ENCODE peak calls at places on chromosomes 5 and 9, in seven cellular contexts. R is effector memory CD4-positive, alpha-beta T cell; A is CD4-positive, CD25-positive, alpha-beta regulatory T cell; C is left ventricle myocardium inferior; E is CD4-positive, alpha-beta memory T cell; H is BE2C; X is uterus. V is an unnamed sample.
A peak's percentile ranks its signal among the peaks of the same experiment; 100 is the strongest.

GRCh38 chr9:6272229-6272597 is 56.0 kb upstream of the TPD52L3 start:
- DNase-seq in R (no peak), A (no peak), C (no peak), E (no peak), H (no peak), X (peak; percentile 28), V (no peak)

GRCh38 chr5:98905857-98906688 is 22.7 kb downstream of the CHD1 start:
- DNase-seq in R (no peak), A (no peak), C (no peak), E (peak; percentile 68), H (no peak), X (no peak), V (peak; percentile 47)

GRCh38 chr9:6024035-6024554 is 8.7 kb upstream of the RANBP6 start:
- DNase-seq in R (peak; percentile 2), A (no peak), C (no peak), E (peak; percentile 27), H (peak; percentile 28), X (no peak), V (no peak)

GRCh38 chr5:135729582-135729879 is 104.9 kb upstream of the SLC25A48 start:
- DNase-seq in R (no peak), A (no peak), C (no peak), E (no peak), H (no peak), X (no peak), V (no peak)

GRCh38 chr5:37501152-37501551 is 122.0 kb downstream of the WDR70 start:
- DNase-seq in R (no peak), A (no peak), C (no peak), E (no peak), H (no peak), X (no peak), V (no peak)

GRCh38 chr5:133814152-133814551 is 154.3 kb downstream of the C5orf15 start:
- DNase-seq in R (no peak), A (no peak), C (no peak), E (no peak), H (no peak), X (no peak), V (no peak)

GRCh38 chr5:33984671-33985124 is at the start of gene SLC45A2:
- DNase-seq in R (no peak), A (no peak), C (no peak), E (no peak), H (no peak), X (no peak), V (no peak)

GRCh38 chr5:161713042-161713441 is 27.5 kb downstream of the GABRA6 start:
- DNase-seq in R (no peak), A (no peak), C (no peak), E (no peak), H (no peak), X (no peak), V (no peak)

GRCh38 chr5:115262066-115262404 is 642 bp downstream of the PGGT1B start:
- DNase-seq in R (no peak), A (no peak), C (no peak), E (no peak), H (no peak), X (no peak), V (no peak)

GRCh38 chr5:156942064-156942463 is 21.0 kb downstream of the TIMD4 start:
- DNase-seq in R (no peak), A (no peak), C (no peak), E (no peak), H (no peak), X (no peak), V (no peak)

GRCh38 chr5:96516631-96517071 is 83.6 kb upstream of the PCSK1 start:
- DNase-seq in R (no peak), A (no peak), C (no peak), E (no peak), H (no peak), X (no peak), V (no peak)

GRCh38 chr5:55853818-55854217 is 2.7 kb downstream of the IL31RA start:
- DNase-seq in R (no peak), A (no peak), C (no peak), E (no peak), H (no peak), X (no peak), V (no peak)

GRCh38 chr9:138014570-138014958 is 137.0 kb downstream of the CACNA1B start:
- DNase-seq in R (no peak), A (no peak), C (no peak), E (no peak), H (no peak), X (no peak), V (no peak)

GRCh38 chr5:171598279-171599152 is 179.1 kb downstream of the FGF18 start:
- DNase-seq in R (no peak), A (no peak), C (no peak), E (no peak), H (no peak), X (no peak), V (no peak)

GRCh38 chr9:125663127-125663526 is 43.9 kb downstream of the MAPKAP1 start:
- DNase-seq in R (no peak), A (no peak), C (no peak), E (no peak), H (no peak), X (no peak), V (no peak)

GRCh38 chr9:20693068-20693467 is 9.0 kb downstream of the FOCAD start:
- DNase-seq in R (no peak), A (no peak), C (no peak), E (no peak), H (no peak), X (no peak), V (no peak)

GRCh38 chr5:173334808-173335207 is 6.6 kb upstream of the STC2 start:
- DNase-seq in R (no peak), A (no peak), C (no peak), E (no peak), H (no peak), X (no peak), V (no peak)

GRCh38 chr9:99921875-99922710 is 15.6 kb downstream of the STX17 start:
- DNase-seq in R (no peak), A (no peak), C (no peak), E (no peak), H (no peak), X (no peak), V (no peak)

GRCh38 chr9:99922711-99923030 is 16.2 kb downstream of the STX17 start:
- DNase-seq in R (no peak), A (no peak), C (no peak), E (no peak), H (no peak), X (no peak), V (no peak)

GRCh38 chr9:99918134-99918533 is 11.7 kb downstream of the STX17 start:
- DNase-seq in R (no peak), A (no peak), C (no peak), E (no peak), H (no peak), X (no peak), V (no peak)

GRCh38 chr9:99916650-99917049 is 10.2 kb downstream of the STX17 start:
- DNase-seq in R (no peak), A (no peak), C (no peak), E (no peak), H (no peak), X (no peak), V (no peak)

DNA sequence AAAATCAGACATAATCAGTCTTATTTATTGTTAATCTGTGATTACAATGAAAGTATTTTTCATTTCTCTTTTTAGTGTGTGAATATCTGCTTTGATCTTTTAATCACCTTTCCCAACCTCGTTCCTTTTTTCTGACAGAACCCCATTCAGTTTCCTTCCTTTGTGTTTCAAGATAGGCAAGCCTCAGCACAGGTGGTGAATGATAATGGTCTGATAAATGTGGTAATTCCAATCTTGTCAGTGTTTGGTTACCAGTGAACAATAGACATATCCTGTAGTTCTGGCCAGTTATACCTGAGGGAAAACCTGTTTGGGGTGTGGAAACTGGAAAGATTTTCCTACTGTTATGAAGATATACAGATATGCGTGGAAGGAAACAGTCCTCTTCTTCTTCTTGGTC is 13.5 kb downstream of the STX17 start:
- DNase-seq in R (no peak), A (no peak), C (no peak), E (no peak), H (no peak), X (no peak), V (no peak)
- H3K36me3 ChIP-seq in R (peaks cover 56% of the 10 kb centered on the region), A (peaks cover 65% of the 10 kb centered on the region), C (peaks cover 78% of the 10 kb centered on the region), E (peaks cover 31% of the 10 kb centered on the region), H (peaks cover 15% of the 10 kb centered on the region), X (no peaks in the 10 kb centered on the region), V (peaks cover 12% of the 10 kb centered on the region)

GRCh38 chr5:73299017-73299630 is 126.1 kb downstream of the TMEM174 start:
- DNase-seq in R (no peak), A (no peak), C (no peak), E (no peak), H (peak; percentile 51), X (no peak), V (peak; percentile 22)
- H3K4me3 ChIP-seq in R (no peak overlapping the region), A (no peak overlapping the region), C (peak overlapping the region; percentile 38), E (no peak overlapping the region), H (no peak overlapping the region), X (no peak overlapping the region), V (peak overlapping the region; percentile 18)

GRCh38 chr9:133701981-133702797 is 36.0 kb downstream of the SARDH start:
- DNase-seq in R (peak; percentile 26), A (peak; percentile 51), C (no peak), E (peak; percentile 75), H (peak; percentile 8), X (peak; percentile 33), V (no peak)

GRCh38 chr9:133700861-133701320 is 37.3 kb downstream of the SARDH start:
- DNase-seq in R (no peak), A (no peak), C (no peak), E (no peak), H (no peak), X (no peak), V (no peak)

GRCh38 chr9:133699546-133699945 is 38.6 kb downstream of the SARDH start:
- DNase-seq in R (no peak), A (no peak), C (no peak), E (no peak), H (no peak), X (no peak), V (no peak)

GRCh38 chr9:133702798-133703570 is 35.2 kb downstream of the SARDH start:
- DNase-seq in R (no peak), A (no peak), C (no peak), E (no peak), H (peak; percentile 6), X (peak; percentile 27), V (no peak)

GRCh38 chr9:133701321-133701980 is 36.7 kb downstream of the SARDH start:
- DNase-seq in R (no peak), A (no peak), C (no peak), E (peak; percentile 63), H (peak; percentile 4), X (peak; percentile 13), V (no peak)
- H3K4me1 ChIP-seq in R (peaks cover 30% of the 10 kb centered on the region), A (peaks cover 63% of the 10 kb centered on the region), C (peaks cover 15% of the 10 kb centered on the region), E (peaks cover 66% of the 10 kb centered on the region), H (peaks cover 6% of the 10 kb centered on the region), X (no peaks in the 10 kb centered on the region), V (no peaks in the 10 kb centered on the region)

DNA sequence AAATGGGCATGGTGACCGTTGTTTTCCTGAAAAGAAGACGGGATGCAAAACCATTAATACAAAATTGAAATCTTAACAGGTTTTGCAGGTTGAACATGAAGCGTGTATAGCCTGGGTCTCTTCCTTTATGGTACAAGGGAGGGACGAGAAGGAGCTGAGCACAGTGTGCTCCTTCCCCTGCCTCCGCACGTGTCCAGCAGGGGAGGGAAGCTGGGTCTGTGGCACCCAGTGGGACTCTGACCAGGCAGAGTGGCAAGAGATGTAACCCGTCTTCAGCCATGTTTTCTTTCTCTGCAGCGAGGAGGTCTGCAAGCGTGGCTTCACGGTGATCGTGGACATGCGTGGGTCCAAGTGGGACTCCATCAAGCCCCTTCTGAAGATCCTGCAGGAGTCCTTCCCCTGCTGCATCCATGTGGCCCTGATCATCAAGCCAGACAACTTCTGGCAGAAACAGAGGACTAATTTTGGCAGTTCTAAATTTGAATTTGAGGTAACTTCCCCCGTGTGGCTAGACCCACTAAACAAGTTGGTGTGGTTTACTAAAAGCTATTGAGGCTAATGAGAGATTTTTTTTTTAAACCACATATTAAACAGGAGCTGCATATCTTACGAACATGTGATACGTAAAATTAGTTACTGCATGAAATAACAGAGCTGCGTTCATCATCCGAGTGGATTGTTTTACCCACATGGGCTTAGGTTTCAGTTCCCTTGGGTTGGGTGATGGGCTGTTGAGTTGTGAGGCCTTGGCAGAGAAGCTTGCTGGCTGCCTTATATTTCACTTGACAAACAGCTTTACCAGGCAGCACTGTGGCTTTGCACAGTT is 143.6 kb downstream of the TRIO start:
- DNase-seq in R (no peak), A (no peak), C (no peak), E (no peak), H (no peak), X (no peak), V (no peak)
- H3K36me3 ChIP-seq in R (no peaks in the 10 kb centered on the region), A (no peaks in the 10 kb centered on the region), C (peaks cover 31% of the 10 kb centered on the region), E (no peaks in the 10 kb centered on the region), H (peaks cover 15% of the 10 kb centered on the region), X (no peaks in the 10 kb centered on the region), V (no peaks in the 10 kb centered on the region)

V was measured in HAP-1.